ENCODE peak calls at places on chromosome 22, in five cellular contexts. Y is HepG2, A is foreskin keratinocyte, L is left ventricle myocardium inferior, H is lower lobe of right lung. Z is an unnamed sample.

GRCh38 chr22:47592791-47593190 is 830.3 kb downstream of the TBC1D22A start:
- DNase-seq in Y (no peak), A (no peak), H (no peak), L (no peak), Z (no peak)

GRCh38 chr22:28269277-28269676 is 350.2 kb upstream of the PITPNB start:
- DNase-seq in H (no peak), L (no peak), Y (no peak), A (no peak), Z (no peak)

GRCh38 chr22:17106161-17106784 is 14.9 kb downstream of the TMEM121B start:
- DNase-seq in L (no peak), H (no peak), A (no peak), Y (no peak), Z (no peak)

GRCh38 chr22:20319041-20319744 is 667 bp downstream of the DGCR6L start:
- DNase-seq in A (no peak), Y (no peak), L (no peak), H (peak), Z (no peak)

GRCh38 chr22:47304854-47305253 is 542.4 kb downstream of the TBC1D22A start:
- DNase-seq in A (no peak), L (no peak), H (no peak), Y (no peak), Z (no peak)

GRCh38 chr22:40721266-40721665 is 42.0 kb downstream of the MCHR1 start:
- DNase-seq in A (no peak), L (no peak), H (no peak), Y (peak), Z (no peak)

GRCh38 chr22:19109198-19110063 is 12.8 kb downstream of the DGCR2 start:
- DNase-seq in Y (peak), A (peak), L (no peak), H (no peak), Z (peak)

GRCh38 chr22:48418831-48419230 is 1408.8 kb downstream of the BRD1 start:
- DNase-seq in Y (no peak), H (no peak), A (no peak), L (no peak), Z (no peak)

GRCh38 chr22:35065796-35066218 is at the start of gene ISX:
- DNase-seq in Y (peak), L (no peak), H (no peak), A (no peak), Z (no peak)

GRCh38 chr22:36823177-36823839 is 6.5 kb upstream of the PVALB start:
- DNase-seq in Y (no peak), H (no peak), L (no peak), A (no peak), Z (no peak)

GRCh38 chr22:39520874-39521857 is 804 bp downstream of the ATF4 start:
- DNase-seq in Y (no peak), A (no peak), L (peak), H (peak), Z (no peak)

GRCh38 chr22:47051435-47052175 is 289.2 kb downstream of the TBC1D22A start:
- DNase-seq in L (no peak), A (no peak), H (peak), Y (no peak), Z (no peak)

GRCh38 chr22:36258750-36259619 is 6.1 kb downstream of the APOL1 start:
- DNase-seq in A (no peak), H (peak), L (peak), Y (no peak), Z (no peak)

GRCh38 chr22:17086750-17087149 is 1.9 kb downstream of the IL17RA start:
- DNase-seq in Y (no peak), H (no peak), L (no peak), A (no peak), Z (no peak)

GRCh38 chr22:26589367-26589844 is 526 bp downstream of the TPST2 start:
- DNase-seq in Y (no peak), H (peak), L (peak), A (no peak), Z (no peak)

DNA sequence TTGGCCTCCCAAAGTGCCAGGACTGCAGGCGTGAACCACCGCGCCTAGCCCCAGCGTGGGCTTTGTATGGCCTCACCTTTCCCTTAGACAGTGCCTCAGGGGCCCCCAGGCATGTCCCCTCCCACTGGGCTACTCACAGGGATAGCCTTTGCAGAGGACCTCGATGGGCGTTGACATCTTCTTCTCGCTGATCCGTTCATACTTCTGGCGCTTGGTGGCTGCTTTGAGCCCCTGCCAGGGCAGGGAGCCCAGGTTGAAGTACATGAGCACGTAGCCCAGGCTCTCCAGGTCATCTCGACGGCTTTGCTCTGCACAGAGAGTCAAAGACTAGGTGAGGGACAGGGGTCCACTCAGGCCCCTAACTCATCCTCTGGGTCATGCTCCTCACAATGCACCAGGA is 17.5 kb downstream of the CSNK1E start:
- DNase-seq in L (peak), Y (no peak), H (no peak), A (no peak), Z (no peak)
- H3K27ac ChIP-seq in L (peak), Y (no peak), H (no peak), A (peak), Z (peak)

GRCh38 chr22:49693416-49693815 is 134.3 kb downstream of the BRD1 start:
- DNase-seq in Y (no peak), A (no peak), H (no peak), L (no peak), Z (no peak)
- H3K27ac ChIP-seq in Y (no peak), A (no peak), H (no peak), L (no peak), Z (no peak)

DNA sequence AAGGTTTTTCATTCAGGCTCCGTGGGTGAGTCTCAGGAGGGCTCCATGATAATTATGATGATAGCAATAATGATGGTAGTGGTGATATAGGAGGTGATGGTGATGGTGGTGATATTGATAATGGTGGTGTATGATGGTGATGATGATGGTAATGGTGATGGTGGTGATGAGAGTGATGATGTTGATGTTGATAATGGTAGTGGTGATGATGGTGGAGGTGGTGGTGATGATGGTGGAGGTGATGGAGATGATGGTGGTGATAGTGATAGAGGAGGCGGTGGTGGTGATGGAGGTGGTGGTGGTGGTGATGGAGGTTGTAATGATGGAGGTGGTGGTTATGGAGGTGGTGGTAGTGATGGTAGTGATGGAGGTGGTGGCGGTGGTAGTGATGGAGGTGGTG is 79.4 kb downstream of the MPPED1 start:
- DNase-seq in L (no peak), H (no peak), Y (no peak), A (no peak), Z (no peak)
- H3K27ac ChIP-seq in L (no peak), H (no peak), Y (no peak), A (no peak), Z (no peak)

GRCh38 chr22:42214625-42215415 is 55.6 kb downstream of the TCF20 start:
- DNase-seq in A (no peak), H (no peak), Y (no peak), L (peak), Z (no peak)

GRCh38 chr22:42217019-42217751 is 53.3 kb downstream of the TCF20 start:
- DNase-seq in L (no peak), H (no peak), A (no peak), Y (no peak), Z (no peak)

GRCh38 chr22:42222140-42222539 is 48.3 kb downstream of the TCF20 start:
- DNase-seq in Y (peak), A (no peak), H (no peak), L (no peak), Z (no peak)

DNA sequence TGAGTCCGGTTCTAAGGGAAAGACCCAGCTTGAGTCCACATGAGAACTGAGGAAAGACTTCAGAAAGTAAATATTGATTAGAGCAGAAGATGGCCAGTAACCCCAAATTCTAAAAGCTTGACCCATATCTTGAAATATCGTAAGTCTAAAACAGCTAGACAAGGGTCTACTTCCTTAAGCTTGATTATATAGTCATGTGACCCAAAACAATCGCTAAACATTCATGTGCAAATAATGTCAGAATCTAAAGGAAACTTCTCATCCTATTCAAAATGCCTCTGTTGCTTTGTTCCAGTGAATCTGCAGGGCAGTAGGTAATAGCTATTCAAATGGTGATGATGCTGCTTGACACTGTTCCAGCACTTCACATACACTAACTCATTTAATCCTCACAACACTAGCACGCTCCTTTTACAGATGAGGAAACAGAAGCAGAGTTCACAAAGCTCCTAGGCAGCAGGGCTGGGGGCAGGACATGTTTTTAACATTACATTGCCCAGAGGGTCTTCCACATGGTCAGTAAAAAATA is 52.6 kb downstream of the TCF20 start:
- DNase-seq in H (no peak), Y (no peak), L (no peak), A (no peak), Z (no peak)
- H3K27ac ChIP-seq in H (no peak), Y (no peak), L (no peak), A (no peak), Z (no peak)

GRCh38 chr22:45227645-45228400 is 12.9 kb downstream of the KIAA0930 start:
- DNase-seq in L (no peak), Y (no peak), H (peak), A (no peak), Z (no peak)
- H3K27ac ChIP-seq in L (peak), Y (no peak), H (peak), A (no peak), Z (no peak)

DNA sequence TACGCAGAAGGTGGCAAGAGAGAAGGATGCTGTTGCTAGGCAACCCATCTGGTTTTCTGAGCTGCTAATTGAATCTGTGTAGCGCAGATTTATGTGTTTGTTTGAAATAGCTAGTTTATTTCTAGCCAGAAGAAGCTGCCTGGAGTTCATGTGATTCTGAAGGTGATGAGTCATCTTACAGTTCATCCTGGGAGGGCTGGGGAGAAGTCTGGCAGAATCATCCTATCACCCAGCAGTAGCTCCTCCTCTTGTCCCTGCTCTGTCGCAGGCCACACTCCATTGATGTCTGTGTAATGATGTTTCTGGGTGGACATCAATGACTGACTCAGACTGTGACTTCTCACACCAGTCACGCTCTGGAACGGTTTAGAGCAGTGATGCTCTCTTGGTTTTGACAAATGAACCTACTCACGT is 4.8 kb upstream of the FBXO7 start:
- DNase-seq in H (no peak), Y (no peak), A (no peak), L (no peak), Z (no peak)
- H3K27ac ChIP-seq in H (no peak), Y (no peak), A (no peak), L (no peak), Z (no peak)

GRCh38 chr22:23249506-23250423 is 69.5 kb downstream of the BCR start:
- DNase-seq in L (no peak), H (no peak), A (no peak), Y (no peak), Z (no peak)
- H3K27ac ChIP-seq in L (no peak), H (no peak), A (no peak), Y (no peak), Z (no peak)

DNA sequence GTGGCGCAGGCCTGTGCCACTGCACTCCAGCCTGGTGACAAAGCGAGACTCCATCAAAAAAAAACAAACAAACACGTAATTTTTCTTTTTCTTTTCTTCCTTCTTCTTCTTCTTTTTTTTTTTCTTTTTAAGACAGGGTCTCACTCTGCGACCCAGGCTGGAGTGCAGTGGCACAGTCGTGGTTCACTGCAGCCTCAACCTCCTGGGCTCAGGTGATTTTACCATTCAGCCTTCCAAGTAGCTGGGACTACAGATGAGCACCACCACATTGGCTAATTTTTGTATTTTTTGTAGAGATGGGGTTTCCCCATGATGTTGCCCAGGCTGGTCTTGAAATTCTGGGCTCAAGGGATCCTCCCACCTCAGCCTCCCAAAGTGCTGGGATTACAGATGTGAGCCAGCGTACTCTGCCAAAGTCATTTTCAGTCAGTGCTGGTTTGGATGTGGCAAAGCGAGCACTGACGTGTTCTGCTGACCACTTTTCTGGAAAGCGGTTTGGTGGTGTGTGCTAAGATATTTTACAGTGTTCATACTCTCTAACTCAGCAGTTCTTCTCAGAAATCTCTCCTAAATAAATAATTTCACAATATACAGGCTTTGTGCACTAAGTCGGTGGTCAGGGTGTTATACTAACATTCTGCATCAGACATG is 10.7 kb downstream of the FAM118A start:
- DNase-seq in L (no peak), Y (no peak), A (no peak), H (no peak), Z (no peak)
- H3K27ac ChIP-seq in L (peak), Y (no peak), A (no peak), H (no peak), Z (no peak)

GRCh38 chr22:30878516-30879365 is 89.8 kb downstream of the MORC2 start:
- DNase-seq in Y (peak), L (no peak), A (no peak), H (peak), Z (no peak)

GRCh38 chr22:30879398-30879797 is 89.2 kb downstream of the MORC2 start:
- DNase-seq in Y (no peak), L (no peak), H (peak), A (no peak), Z (no peak)

GRCh38 chr22:30881361-30882180 is 87.0 kb downstream of the MORC2 start:
- DNase-seq in Y (peak), A (no peak), L (peak), H (peak), Z (no peak)

GRCh38 chr22:30880847-30881246 is 87.7 kb downstream of the MORC2 start:
- DNase-seq in L (no peak), H (peak), A (no peak), Y (no peak), Z (no peak)

GRCh38 chr22:30880181-30880601 is 88.4 kb downstream of the MORC2 start:
- DNase-seq in L (no peak), Y (no peak), A (no peak), H (peak), Z (no peak)
- H3K27ac ChIP-seq in L (no peak), Y (no peak), A (no peak), H (no peak), Z (no peak)